ENCODE peak calls at places on chromosomes 5 and 9, in ten cellular contexts. One of them, this sample, is unnamed. For H3K27me3, the result is how much of the 10 kb centered on the place peaks cover.

GRCh38 chr5:135304352-135305221 is 94.4 kb downstream of the MACROH2A1 start:
- DNase-seq in left ventricle myocardium inferior: no peak
- DNase-seq in dorsolateral prefrontal cortex: no peak
- DNase-seq in CD8-positive, alpha-beta T cell: no peak
- DNase-seq in H1: no peak
- DNase-seq in adrenal gland: no peak
- DNase-seq in cardiac muscle cell: peak
- DNase-seq in fibroblast of lung: peak
- DNase-seq in mammary epithelial cell: no peak
- DNase-seq in A673: no peak
- DNase-seq in this sample: no peak

GRCh38 chr5:15105799-15106393 is 234.3 kb upstream of the ANKH start:
- DNase-seq in left ventricle myocardium inferior: no peak
- DNase-seq in dorsolateral prefrontal cortex: no peak
- DNase-seq in CD8-positive, alpha-beta T cell: no peak
- DNase-seq in H1: peak
- DNase-seq in adrenal gland: peak
- DNase-seq in cardiac muscle cell: peak
- DNase-seq in fibroblast of lung: peak
- DNase-seq in mammary epithelial cell: peak
- DNase-seq in A673: peak
- DNase-seq in this sample: no peak

GRCh38 chr9:4640027-4640426 is 22.1 kb upstream of the PLPP6 start:
- DNase-seq in left ventricle myocardium inferior: no peak
- DNase-seq in dorsolateral prefrontal cortex: no peak
- DNase-seq in CD8-positive, alpha-beta T cell: peak
- DNase-seq in H1: no peak
- DNase-seq in adrenal gland: peak
- DNase-seq in cardiac muscle cell: peak
- DNase-seq in fibroblast of lung: peak
- DNase-seq in mammary epithelial cell: no peak
- DNase-seq in A673: peak
- DNase-seq in this sample: no peak

GRCh38 chr5:16788957-16789356 is 147.1 kb downstream of the MYO10 start:
- DNase-seq in left ventricle myocardium inferior: no peak
- DNase-seq in dorsolateral prefrontal cortex: no peak
- DNase-seq in CD8-positive, alpha-beta T cell: no peak
- DNase-seq in H1: no peak
- DNase-seq in adrenal gland: no peak
- DNase-seq in cardiac muscle cell: no peak
- DNase-seq in fibroblast of lung: no peak
- DNase-seq in mammary epithelial cell: no peak
- DNase-seq in A673: no peak
- DNase-seq in this sample: no peak

GRCh38 chr9:69028754-69029153 is 6.8 kb upstream of the FXN start:
- DNase-seq in left ventricle myocardium inferior: no peak
- DNase-seq in dorsolateral prefrontal cortex: no peak
- DNase-seq in CD8-positive, alpha-beta T cell: peak
- DNase-seq in H1: no peak
- DNase-seq in adrenal gland: no peak
- DNase-seq in cardiac muscle cell: no peak
- DNase-seq in fibroblast of lung: no peak
- DNase-seq in mammary epithelial cell: no peak
- DNase-seq in A673: no peak
- DNase-seq in this sample: no peak

GRCh38 chr5:95448836-95449235 is 57.7 kb downstream of the FAM81B start:
- DNase-seq in left ventricle myocardium inferior: no peak
- DNase-seq in dorsolateral prefrontal cortex: no peak
- DNase-seq in CD8-positive, alpha-beta T cell: no peak
- DNase-seq in H1: no peak
- DNase-seq in adrenal gland: no peak
- DNase-seq in cardiac muscle cell: no peak
- DNase-seq in fibroblast of lung: no peak
- DNase-seq in mammary epithelial cell: peak
- DNase-seq in A673: no peak
- DNase-seq in this sample: no peak

GRCh38 chr5:17966636-17967402 is 332.6 kb downstream of the TAF11L14 start:
- DNase-seq in left ventricle myocardium inferior: no peak
- DNase-seq in dorsolateral prefrontal cortex: no peak
- DNase-seq in CD8-positive, alpha-beta T cell: no peak
- DNase-seq in H1: no peak
- DNase-seq in adrenal gland: no peak
- DNase-seq in cardiac muscle cell: no peak
- DNase-seq in fibroblast of lung: no peak
- DNase-seq in mammary epithelial cell: peak
- DNase-seq in A673: no peak
- DNase-seq in this sample: no peak

GRCh38 chr9:5671711-5672353 is 42.9 kb downstream of the RIC1 start:
- DNase-seq in left ventricle myocardium inferior: no peak
- DNase-seq in dorsolateral prefrontal cortex: no peak
- DNase-seq in CD8-positive, alpha-beta T cell: peak
- DNase-seq in H1: no peak
- DNase-seq in adrenal gland: no peak
- DNase-seq in cardiac muscle cell: no peak
- DNase-seq in fibroblast of lung: no peak
- DNase-seq in mammary epithelial cell: peak
- DNase-seq in A673: no peak
- DNase-seq in this sample: no peak

GRCh38 chr5:133063965-133064364 is 12.2 kb downstream of the HSPA4 start:
- DNase-seq in left ventricle myocardium inferior: no peak
- DNase-seq in dorsolateral prefrontal cortex: no peak
- DNase-seq in CD8-positive, alpha-beta T cell: no peak
- DNase-seq in H1: no peak
- DNase-seq in adrenal gland: no peak
- DNase-seq in cardiac muscle cell: no peak
- DNase-seq in fibroblast of lung: no peak
- DNase-seq in mammary epithelial cell: peak
- DNase-seq in A673: no peak
- DNase-seq in this sample: no peak

GRCh38 chr5:10599113-10599512 is 35.2 kb downstream of the ANKRD33B start:
- DNase-seq in left ventricle myocardium inferior: no peak
- DNase-seq in dorsolateral prefrontal cortex: no peak
- DNase-seq in CD8-positive, alpha-beta T cell: no peak
- DNase-seq in H1: no peak
- DNase-seq in adrenal gland: no peak
- DNase-seq in cardiac muscle cell: no peak
- DNase-seq in fibroblast of lung: no peak
- DNase-seq in mammary epithelial cell: no peak
- DNase-seq in A673: no peak
- DNase-seq in this sample: no peak

GRCh38 chr9:33817327-33818166 is 587 bp downstream of the UBE2R2 start:
- DNase-seq in left ventricle myocardium inferior: peak
- DNase-seq in dorsolateral prefrontal cortex: peak
- DNase-seq in CD8-positive, alpha-beta T cell: peak
- DNase-seq in H1: peak
- DNase-seq in adrenal gland: peak
- DNase-seq in cardiac muscle cell: peak
- DNase-seq in fibroblast of lung: peak
- DNase-seq in mammary epithelial cell: peak
- DNase-seq in A673: peak
- DNase-seq in this sample: no peak
- TF ChIP-seq CTCF in left ventricle myocardium inferior: peak
- TF ChIP-seq CTCF in dorsolateral prefrontal cortex: no peak
- TF ChIP-seq CTCF in CD8-positive, alpha-beta T cell: no peak
- TF ChIP-seq CTCF in H1: no peak
- TF ChIP-seq CTCF in adrenal gland: peak
- TF ChIP-seq CTCF in cardiac muscle cell: peak
- TF ChIP-seq CTCF in fibroblast of lung: no peak
- TF ChIP-seq CTCF in mammary epithelial cell: peak
- TF ChIP-seq CTCF in A673: no peak
- TF ChIP-seq CTCF in this sample: peak

GRCh38 chr9:36987409-36987808 is 46.7 kb downstream of the PAX5 start:
- DNase-seq in left ventricle myocardium inferior: no peak
- DNase-seq in dorsolateral prefrontal cortex: no peak
- DNase-seq in CD8-positive, alpha-beta T cell: no peak
- DNase-seq in H1: no peak
- DNase-seq in adrenal gland: no peak
- DNase-seq in cardiac muscle cell: no peak
- DNase-seq in fibroblast of lung: no peak
- DNase-seq in mammary epithelial cell: no peak
- DNase-seq in A673: no peak
- DNase-seq in this sample: no peak

GRCh38 chr9:36987891-36988290 is 46.2 kb downstream of the PAX5 start:
- DNase-seq in left ventricle myocardium inferior: no peak
- DNase-seq in dorsolateral prefrontal cortex: no peak
- DNase-seq in CD8-positive, alpha-beta T cell: no peak
- DNase-seq in H1: no peak
- DNase-seq in adrenal gland: no peak
- DNase-seq in cardiac muscle cell: no peak
- DNase-seq in fibroblast of lung: peak
- DNase-seq in mammary epithelial cell: peak
- DNase-seq in A673: no peak
- DNase-seq in this sample: no peak

GRCh38 chr9:36985769-36986547 is 48.1 kb downstream of the PAX5 start:
- DNase-seq in left ventricle myocardium inferior: no peak
- DNase-seq in dorsolateral prefrontal cortex: no peak
- DNase-seq in CD8-positive, alpha-beta T cell: no peak
- DNase-seq in H1: no peak
- DNase-seq in adrenal gland: no peak
- DNase-seq in cardiac muscle cell: no peak
- DNase-seq in fibroblast of lung: no peak
- DNase-seq in mammary epithelial cell: no peak
- DNase-seq in A673: peak
- DNase-seq in this sample: no peak

GRCh38 chr9:36985061-36985768 is 48.9 kb downstream of the PAX5 start:
- DNase-seq in left ventricle myocardium inferior: no peak
- DNase-seq in dorsolateral prefrontal cortex: no peak
- DNase-seq in CD8-positive, alpha-beta T cell: no peak
- DNase-seq in H1: no peak
- DNase-seq in adrenal gland: no peak
- DNase-seq in cardiac muscle cell: no peak
- DNase-seq in fibroblast of lung: no peak
- DNase-seq in mammary epithelial cell: no peak
- DNase-seq in A673: no peak
- DNase-seq in this sample: no peak

DNA sequence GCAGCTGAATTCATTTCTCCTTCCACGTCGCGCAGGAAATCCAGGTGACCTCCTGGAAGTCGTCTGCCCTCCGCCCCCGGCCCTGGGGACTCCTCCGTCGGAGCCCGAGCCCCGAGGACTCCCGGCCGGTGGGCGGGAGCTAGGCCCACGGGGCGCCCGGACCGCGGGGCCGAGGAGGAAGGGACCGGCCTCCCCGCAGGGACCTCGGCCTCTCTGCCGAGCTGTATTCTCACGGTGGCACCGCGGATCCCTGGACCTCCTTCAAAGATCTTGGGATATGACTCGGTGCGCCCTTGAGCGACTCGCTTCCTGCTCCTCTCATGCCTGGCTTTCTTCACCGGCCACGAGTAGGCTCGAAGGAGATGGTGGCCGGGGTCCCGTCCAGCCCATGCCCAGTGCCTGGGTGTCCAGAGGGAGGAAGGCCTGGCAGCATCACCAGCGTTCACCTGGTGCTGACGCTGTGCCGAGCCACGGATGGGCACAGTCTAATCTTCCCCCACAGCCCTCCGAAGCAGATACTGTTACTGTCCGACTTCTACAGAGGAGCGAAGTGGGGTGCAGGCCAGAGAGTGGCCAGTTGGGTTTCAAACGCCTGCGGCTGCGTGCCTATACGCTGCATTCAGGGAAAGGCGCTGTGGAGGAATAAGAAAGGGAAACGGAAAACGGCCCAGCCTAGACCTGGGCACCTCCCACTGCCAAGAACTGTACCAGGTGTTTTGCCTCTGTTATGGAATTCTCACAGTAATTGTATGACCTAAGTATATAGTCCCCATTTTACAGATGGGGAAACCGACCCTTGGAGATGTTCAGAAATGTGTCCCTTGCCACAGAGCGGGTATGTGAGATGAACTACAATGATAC is 47.3 kb downstream of the PAX5 start:
- DNase-seq in left ventricle myocardium inferior: no peak
- DNase-seq in dorsolateral prefrontal cortex: peak
- DNase-seq in CD8-positive, alpha-beta T cell: no peak
- DNase-seq in H1: no peak
- DNase-seq in adrenal gland: no peak
- DNase-seq in cardiac muscle cell: no peak
- DNase-seq in fibroblast of lung: no peak
- DNase-seq in mammary epithelial cell: no peak
- DNase-seq in A673: no peak
- DNase-seq in this sample: no peak
- H3K27me3 ChIP-seq in left ventricle myocardium inferior: half or more
- H3K27me3 ChIP-seq in dorsolateral prefrontal cortex: half or more
- H3K27me3 ChIP-seq in CD8-positive, alpha-beta T cell: under half
- H3K27me3 ChIP-seq in H1: half or more
- H3K27me3 ChIP-seq in adrenal gland: half or more
- H3K27me3 ChIP-seq in cardiac muscle cell: half or more
- H3K27me3 ChIP-seq in fibroblast of lung: under half
- H3K27me3 ChIP-seq in mammary epithelial cell: under half
- H3K27me3 ChIP-seq in A673: under half
- H3K27me3 ChIP-seq in this sample: under half

DNA sequence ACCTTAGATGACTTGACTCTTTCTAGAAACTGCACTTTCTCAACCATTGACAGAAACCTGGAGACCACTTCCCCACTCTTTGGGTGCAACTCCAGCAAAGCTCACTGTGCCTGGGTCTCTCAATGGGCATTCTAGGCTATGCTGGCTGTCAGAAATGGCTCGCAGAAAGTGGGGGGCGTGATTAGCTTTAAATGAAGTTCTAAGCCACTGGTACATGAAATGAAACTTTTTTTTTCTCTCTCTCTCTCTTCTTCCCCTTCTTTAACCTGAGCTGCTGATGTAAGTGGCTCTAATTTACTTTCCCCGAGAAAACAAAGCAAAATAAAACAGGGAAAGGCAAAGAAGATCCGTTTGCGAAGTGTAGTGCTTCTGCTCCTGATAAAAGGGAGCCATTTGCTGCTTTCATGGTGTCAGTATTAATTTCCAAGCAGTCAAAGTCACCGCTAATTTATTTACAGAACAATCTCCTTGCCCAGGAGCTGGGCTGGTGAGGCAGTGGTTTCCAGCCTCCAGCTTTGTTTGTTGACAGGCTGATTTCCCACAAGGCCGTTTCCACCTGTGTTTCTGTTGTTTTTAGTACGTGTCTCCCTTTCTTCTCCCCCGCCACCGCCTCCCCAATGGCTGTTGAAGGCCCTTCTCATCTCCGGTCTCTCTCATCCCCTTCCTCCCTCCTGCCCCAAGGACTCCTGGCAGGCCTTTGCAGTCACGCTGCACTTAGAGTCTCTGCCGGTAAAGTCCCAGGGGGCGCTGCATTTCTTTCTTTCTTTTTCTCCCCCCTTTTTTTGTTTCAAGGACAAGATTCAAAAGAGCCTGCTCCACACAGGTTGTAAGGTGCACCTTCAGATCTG is 422.9 kb downstream of the EBF1 start:
- DNase-seq in left ventricle myocardium inferior: no peak
- DNase-seq in dorsolateral prefrontal cortex: no peak
- DNase-seq in CD8-positive, alpha-beta T cell: no peak
- DNase-seq in H1: peak
- DNase-seq in adrenal gland: no peak
- DNase-seq in cardiac muscle cell: no peak
- DNase-seq in fibroblast of lung: no peak
- DNase-seq in mammary epithelial cell: no peak
- DNase-seq in A673: no peak
- DNase-seq in this sample: no peak
- TF ChIP-seq CTCF in left ventricle myocardium inferior: no peak
- TF ChIP-seq CTCF in dorsolateral prefrontal cortex: no peak
- TF ChIP-seq CTCF in CD8-positive, alpha-beta T cell: no peak
- TF ChIP-seq CTCF in H1: peak
- TF ChIP-seq CTCF in adrenal gland: peak
- TF ChIP-seq CTCF in cardiac muscle cell: no peak
- TF ChIP-seq CTCF in fibroblast of lung: no peak
- TF ChIP-seq CTCF in mammary epithelial cell: no peak
- TF ChIP-seq CTCF in A673: no peak
- TF ChIP-seq CTCF in this sample: no peak

GRCh38 chr9:135090547-135090946 is 3.1 kb downstream of the OLFM1 start:
- DNase-seq in left ventricle myocardium inferior: no peak
- DNase-seq in dorsolateral prefrontal cortex: no peak
- DNase-seq in CD8-positive, alpha-beta T cell: no peak
- DNase-seq in H1: no peak
- DNase-seq in adrenal gland: no peak
- DNase-seq in cardiac muscle cell: peak
- DNase-seq in fibroblast of lung: no peak
- DNase-seq in mammary epithelial cell: no peak
- DNase-seq in A673: peak
- DNase-seq in this sample: no peak
- H3K27me3 ChIP-seq in left ventricle myocardium inferior: half or more
- H3K27me3 ChIP-seq in dorsolateral prefrontal cortex: under half
- H3K27me3 ChIP-seq in CD8-positive, alpha-beta T cell: under half
- H3K27me3 ChIP-seq in H1: under half
- H3K27me3 ChIP-seq in adrenal gland: under half
- H3K27me3 ChIP-seq in cardiac muscle cell: under half
- H3K27me3 ChIP-seq in fibroblast of lung: under half
- H3K27me3 ChIP-seq in mammary epithelial cell: under half
- H3K27me3 ChIP-seq in A673: under half
- H3K27me3 ChIP-seq in this sample: under half

This sample was measured in BJ.